ENCODE peak calls at places on chromosome 18, in six cellular contexts. A, D, Y, C, T and X are unnamed samples. For H3K36me3 and H3K4me1, the result is how much of the 10 kb centered on the place peaks cover.

GRCh38 chr18:36688020-36688965 is 140.5 kb downstream of the TPGS2 start:
- DNase-seq in C (no peak), T (no peak), A (peak), D (peak), Y (peak), X (peak)

GRCh38 chr18:36130039-36130831 is 536 bp downstream of the ELP2 start:
- DNase-seq in A (no peak), Y (no peak), T (no peak), C (no peak), D (no peak), X (no peak)

GRCh38 chr18:69636529-69637301 is 236.0 kb downstream of the DOK6 start:
- DNase-seq in A (no peak), Y (no peak), C (no peak), D (no peak), T (no peak), X (no peak)

GRCh38 chr18:34928068-34928753 is 113.0 kb upstream of the MAPRE2 start:
- DNase-seq in C (no peak), D (no peak), A (no peak), T (no peak), Y (no peak), X (no peak)

GRCh38 chr18:73235921-73236320 is 368.1 kb upstream of the NETO1 start:
- DNase-seq in T (no peak), D (no peak), C (no peak), A (no peak), Y (no peak), X (no peak)

GRCh38 chr18:45913276-45913675 is 53.9 kb downstream of the EPG5 start:
- DNase-seq in D (no peak), T (no peak), A (no peak), Y (no peak), C (no peak), X (no peak)

GRCh38 chr18:68098655-68099054 is 582.1 kb upstream of the DSEL start:
- DNase-seq in A (no peak), C (no peak), D (no peak), T (no peak), Y (no peak), X (no peak)

GRCh38 chr18:64659186-64659585 is 510.3 kb upstream of the LINC00305 start:
- DNase-seq in T (no peak), Y (no peak), D (no peak), C (no peak), A (no peak), X (no peak)

GRCh38 chr18:23548719-23549118 is 37.6 kb downstream of the NPC1 start:
- DNase-seq in C (no peak), T (no peak), D (no peak), A (no peak), Y (no peak), X (no peak)
- H3K36me3 ChIP-seq in C (under half), T (half or more), D (half or more), A (half or more), Y (under half), X (under half)

DNA sequence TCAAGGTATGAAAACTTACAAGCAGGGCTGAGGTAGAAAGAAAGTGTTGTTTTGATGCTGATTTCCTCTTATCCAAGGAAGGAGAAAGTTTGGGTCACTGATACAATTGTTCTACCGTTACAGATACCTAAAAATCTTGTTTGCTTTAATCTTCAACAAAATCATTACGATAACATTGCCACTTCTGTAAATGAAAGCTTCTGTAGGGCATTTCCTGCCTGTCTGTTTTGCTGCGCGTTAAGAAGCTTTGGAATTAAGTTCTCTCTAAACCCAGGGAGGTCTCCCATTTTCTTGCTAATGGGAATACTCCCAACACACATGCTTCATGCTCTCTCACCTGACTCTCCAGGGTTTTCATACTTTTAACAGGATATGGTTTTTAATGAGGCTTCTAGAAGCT is 258.5 kb downstream of the PTGR3 start:
- DNase-seq in C (no peak), D (no peak), Y (no peak), T (no peak), A (no peak), X (no peak)
- H3K4me1 ChIP-seq in C (under half), D (under half), Y (under half), T (under half), A (under half), X (under half)

DNA sequence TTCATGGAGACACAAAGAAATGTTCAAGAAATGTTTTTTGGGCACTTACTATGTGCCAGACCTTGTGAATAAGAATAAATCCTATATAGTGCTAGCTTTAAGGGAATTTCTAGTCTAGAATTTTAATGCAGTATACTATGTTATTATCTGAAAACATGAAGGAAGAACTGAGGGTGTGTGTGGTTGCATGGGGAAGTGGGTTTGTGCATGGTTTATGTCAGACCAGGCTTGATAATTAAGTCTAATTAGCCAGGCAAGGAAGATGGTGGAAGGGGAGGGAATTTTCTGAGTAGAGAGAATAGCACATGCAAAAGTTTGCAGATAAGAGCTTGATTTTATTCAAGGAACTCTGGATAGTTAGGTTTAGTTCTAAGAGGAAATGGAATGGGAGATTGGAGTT is 6.5 kb downstream of the RBBP8 start:
- DNase-seq in T (no peak), A (no peak), Y (no peak), C (no peak), D (no peak), X (no peak)
- H3K36me3 ChIP-seq in T (under half), A (under half), Y (under half), C (under half), D (under half), X (under half)

DNA sequence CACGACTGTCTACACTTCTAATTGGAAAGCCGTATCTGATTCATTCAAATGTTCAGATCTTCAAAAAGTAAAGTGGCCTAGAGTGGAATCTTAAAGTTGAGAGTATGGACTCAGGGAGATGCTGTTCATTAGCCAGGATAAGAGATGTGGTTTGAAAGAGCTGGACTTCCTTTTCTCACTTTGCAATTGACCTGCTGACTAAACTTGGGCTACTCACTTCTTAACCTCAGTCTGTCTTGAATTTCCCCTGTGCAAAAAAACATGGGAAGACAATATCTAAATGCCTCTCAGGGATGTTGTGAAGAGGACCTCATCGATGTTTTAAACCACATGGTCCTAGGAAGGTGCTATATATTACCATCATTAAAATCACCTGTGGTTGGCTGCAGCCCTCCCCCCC is 64.1 kb downstream of the BCL2 start:
- DNase-seq in D (no peak), Y (no peak), T (no peak), A (no peak), C (no peak), X (no peak)
- H3K4me1 ChIP-seq in D (under half), Y (under half), T (under half), A (under half), C (under half), X (under half)

GRCh38 chr18:25732862-25733261 is 357.6 kb downstream of the SS18 start:
- DNase-seq in T (no peak), D (no peak), C (no peak), A (no peak), Y (no peak), X (no peak)
- H3K36me3 ChIP-seq in T (under half), D (under half), C (under half), A (under half), Y (under half), X (under half)

DNA sequence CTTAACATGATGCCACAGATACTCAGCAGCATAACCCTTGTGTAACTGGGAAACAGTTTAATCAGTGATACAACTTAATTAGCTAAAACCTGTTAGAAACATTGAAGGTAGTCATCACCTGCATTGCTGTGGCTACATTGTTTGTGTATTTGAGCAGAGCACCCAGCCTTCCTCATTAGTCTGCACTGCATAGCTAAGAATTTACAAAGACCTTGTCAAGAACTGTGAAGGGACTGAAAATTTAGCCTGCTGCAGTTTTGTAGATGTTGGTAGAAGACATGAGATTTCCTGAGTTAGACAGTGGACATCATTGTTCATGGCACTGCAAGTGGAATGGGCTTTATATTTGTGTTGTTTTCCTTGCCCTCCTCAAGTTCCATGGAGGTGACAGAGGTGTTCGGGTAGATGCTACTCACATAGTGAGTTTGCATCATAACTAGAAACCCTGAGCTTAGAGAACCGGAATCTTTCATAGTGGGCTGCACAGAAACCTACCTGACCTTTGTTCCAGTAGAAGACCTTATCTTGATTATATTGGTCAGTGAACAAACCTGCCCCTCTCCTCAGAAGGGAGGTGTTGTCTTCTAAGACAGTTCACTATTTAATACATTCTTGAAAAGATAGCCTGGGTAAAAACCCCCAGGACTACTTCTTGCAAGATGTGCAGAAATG is 12.5 kb downstream of the VAPA start:
- DNase-seq in D (no peak), T (no peak), Y (no peak), A (no peak), C (no peak), X (no peak)
- H3K4me1 ChIP-seq in D (half or more), T (half or more), Y (under half), A (half or more), C (half or more), X (under half)